ENCODE peak calls at places on chromosomes 7 and 10, in seven cellular contexts. B, D, I, W, P, E and S are unnamed samples.
A peak's percentile ranks its signal among the peaks of the same experiment; 100 is the strongest.

GRCh38 chr7:77651544-77652162 is 44.6 kb upstream of the RSBN1L start:
- DNase-seq in E (peak; percentile 27), I (peak; percentile 36), W (no peak), D (peak; percentile 32), P (peak; percentile 45), B (peak; percentile 63), S (peak; percentile 13)

GRCh38 chr7:134643131-134643530 is 3.5 kb upstream of the BPGM start:
- DNase-seq in P (no peak), W (no peak), E (no peak), I (no peak), B (no peak), D (no peak), S (no peak)

GRCh38 chr10:48996-49395 is at the start of gene TUBB8:
- DNase-seq in D (no peak), B (no peak), E (no peak), I (no peak), P (no peak), W (no peak), S (no peak)

GRCh38 chr10:60618861-60619260 is 159.4 kb upstream of the CDK1 start:
- DNase-seq in P (no peak), W (no peak), D (no peak), B (peak; percentile 25), I (no peak), E (no peak), S (no peak)

GRCh38 chr10:112389147-112389822 is 15.4 kb downstream of the ACSL5 start:
- DNase-seq in E (peak; percentile 38), I (peak; percentile 85), D (peak; percentile 26), B (no peak), P (peak; percentile 8), W (peak; percentile 59), S (peak; percentile 99)

GRCh38 chr7:69489533-69489932 is 108.7 kb upstream of the AUTS2 start:
- DNase-seq in I (no peak), D (no peak), B (no peak), P (no peak), E (no peak), W (no peak), S (no peak)

GRCh38 chr10:94370501-94370900 is 7.8 kb upstream of the NOC3L start:
- DNase-seq in E (no peak), I (no peak), B (no peak), D (no peak), P (no peak), W (no peak), S (no peak)

GRCh38 chr7:98189559-98189958 is 21.7 kb upstream of the BHLHA15 start:
- DNase-seq in W (no peak), D (no peak), P (no peak), B (no peak), I (no peak), E (no peak), S (no peak)

DNA sequence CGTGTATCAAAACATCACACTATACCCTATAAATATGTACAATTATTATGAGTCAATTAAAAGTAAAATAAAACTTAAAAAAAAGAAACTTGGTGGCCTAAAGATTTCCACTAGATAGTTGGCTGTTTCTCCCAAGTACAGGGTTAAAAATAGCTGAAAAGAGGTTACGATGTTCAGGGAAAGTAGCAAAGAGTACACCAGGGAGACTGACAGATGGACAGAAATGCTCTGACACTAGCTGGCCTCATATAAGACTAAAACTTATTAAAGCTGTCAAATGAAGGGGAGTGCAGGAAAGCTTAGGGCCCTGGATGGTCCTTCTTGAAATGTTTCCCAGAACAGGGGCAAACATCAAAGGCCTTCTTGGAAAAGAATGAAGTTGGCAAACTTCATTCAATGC is 51.3 kb downstream of the TCAF1 start:
- DNase-seq in I (no peak), D (no peak), P (no peak), W (no peak), B (no peak), E (no peak), S (no peak)
- TF ChIP-seq REST in I (no peak), D (no peak), P (no peak), W (no peak), B (no peak), E (no peak), S (no peak)

GRCh38 chr10:5318148-5318547 is 46.6 kb upstream of the UCN3 start:
- DNase-seq in D (no peak), I (no peak), P (no peak), B (no peak), W (no peak), E (no peak), S (no peak)
- TF ChIP-seq REST in D (no peak), I (no peak), P (no peak), B (no peak), W (no peak), E (no peak), S (no peak)

GRCh38 chr7:127390817-127391590 is 1.5 kb downstream of the ZNF800 start:
- DNase-seq in W (no peak), E (no peak), B (no peak), D (no peak), I (no peak), P (no peak), S (no peak)

GRCh38 chr7:127392566-127393369 is at the start of gene ZNF800:
- DNase-seq in E (peak; percentile 47), I (peak; percentile 78), W (no peak), P (peak; percentile 93), B (peak; percentile 83), D (peak; percentile 90), S (peak; percentile 69)

GRCh38 chr7:127392182-127392565 is 334 bp downstream of the ZNF800 start:
- DNase-seq in D (peak; percentile 82), B (peak; percentile 68), W (no peak), E (no peak), P (peak; percentile 67), I (no peak), S (no peak)

GRCh38 chr7:127391591-127392181 is 822 bp downstream of the ZNF800 start:
- DNase-seq in E (no peak), P (peak; percentile 50), W (no peak), I (no peak), D (peak; percentile 33), B (peak; percentile 53), S (no peak)

GRCh38 chr7:127393370-127394058 is 1.0 kb upstream of the ZNF800 start:
- DNase-seq in E (no peak), D (no peak), I (no peak), W (no peak), P (no peak), B (peak; percentile 45), S (no peak)
- TF ChIP-seq REST in E (no peak), D (no peak), I (no peak), W (no peak), P (no peak), B (no peak), S (no peak)

GRCh38 chr10:33098966-33099663 is 141.1 kb upstream of the ITGB1 start:
- DNase-seq in W (no peak), I (no peak), B (no peak), P (no peak), D (no peak), E (no peak), S (no peak)
- TF ChIP-seq REST in W (no peak), I (no peak), B (no peak), P (no peak), D (no peak), E (no peak), S (no peak)

DNA sequence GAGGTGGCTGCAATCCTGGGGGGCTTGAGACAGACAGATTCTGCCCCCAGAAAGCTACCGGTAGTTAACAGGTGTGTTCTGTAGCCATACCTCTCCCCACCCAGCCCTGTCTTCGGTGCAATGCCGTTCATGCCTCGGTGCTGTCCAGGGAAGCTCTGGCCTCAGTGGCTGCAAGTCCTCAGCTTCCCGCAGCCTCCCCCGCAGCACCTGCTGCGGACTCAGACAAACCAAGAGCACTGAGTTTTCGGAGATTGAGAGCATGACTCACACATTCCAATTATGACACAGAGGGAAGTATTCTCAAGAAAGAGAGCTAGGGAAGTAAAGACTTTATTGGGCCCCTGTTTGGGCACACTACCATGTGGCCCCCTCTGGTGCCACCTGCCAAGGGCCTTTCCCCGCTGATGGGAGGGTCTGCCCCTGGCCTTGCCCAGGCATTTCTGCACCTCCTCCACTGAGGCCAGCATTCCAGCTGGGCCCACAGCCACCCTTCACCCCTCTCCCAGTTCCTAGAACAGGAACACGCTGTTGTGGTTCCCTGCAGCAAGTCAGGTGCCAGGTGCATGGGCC is 30.2 kb upstream of the EZH2 start:
- DNase-seq in B (no peak), P (peak; percentile 71), W (no peak), I (no peak), E (peak; percentile 51), D (peak; percentile 18), S (peak; percentile 71)
- TF ChIP-seq REST in B (no peak), P (no peak), W (no peak), I (no peak), E (no peak), D (no peak), S (no peak)

GRCh38 chr10:124952123-124952522 is 10.2 kb downstream of the ZRANB1 start:
- DNase-seq in W (no peak), P (no peak), B (no peak), I (no peak), D (no peak), E (no peak), S (no peak)
- TF ChIP-seq REST in W (no peak), P (no peak), B (no peak), I (no peak), D (no peak), E (no peak), S (no peak)

DNA sequence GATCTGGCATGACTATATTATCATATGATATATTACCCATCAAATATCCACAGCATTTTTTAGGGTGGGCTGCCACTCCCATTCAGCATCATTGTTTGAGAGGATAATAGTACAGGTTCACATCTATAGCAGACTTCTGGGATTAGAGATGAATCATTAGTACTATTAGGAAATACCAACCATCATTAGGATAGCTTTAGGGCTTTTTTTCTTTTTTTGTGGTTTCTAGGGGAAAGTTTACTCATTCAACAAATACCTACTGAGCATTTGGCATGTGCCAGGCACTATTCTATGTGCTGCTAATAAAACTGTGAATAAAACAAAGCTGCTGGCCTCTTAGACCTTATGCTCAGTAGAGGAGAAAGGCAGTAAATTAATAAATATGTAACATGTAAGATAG is 40.6 kb downstream of the NHLRC2 start:
- DNase-seq in I (no peak), E (no peak), D (no peak), P (no peak), B (no peak), W (no peak), S (no peak)
- TF ChIP-seq REST in I (no peak), E (no peak), D (no peak), P (no peak), B (no peak), W (no peak), S (no peak)

GRCh38 chr7:99267530-99268360 is 4.9 kb upstream of the MYH16 start:
- DNase-seq in I (peak; percentile 85), P (no peak), E (peak; percentile 91), D (peak; percentile 81), B (no peak), W (no peak), S (peak; percentile 85)
- TF ChIP-seq REST in I (no peak), P (no peak), E (no peak), D (no peak), B (no peak), W (no peak), S (no peak)